ENCODE peak calls at places on chromosome 3, in ten cellular contexts. One of them, this sample, is unnamed.

GRCh38 chr3:35422826-35423601 is 216.3 kb upstream of the ARPP21 start:
- DNase-seq in neural progenitor cell: no peak
- DNase-seq in astrocyte: peak; percentile 71
- DNase-seq in SK-N-SH: no peak
- DNase-seq in endothelial cell of umbilical vein: peak; percentile 81
- DNase-seq in neuronal stem cell: no peak
- DNase-seq in mammary epithelial cell: no peak
- DNase-seq in IMR-90: no peak
- DNase-seq in H9: no peak
- DNase-seq in fibroblast of lung: peak; percentile 76
- DNase-seq in this sample: peak; percentile 1

GRCh38 chr3:28495301-28495700 is 146.7 kb upstream of the AZI2 start:
- DNase-seq in SK-N-SH: no peak
- DNase-seq in H9: no peak
- DNase-seq in astrocyte: no peak
- DNase-seq in fibroblast of lung: no peak
- DNase-seq in mammary epithelial cell: no peak
- DNase-seq in endothelial cell of umbilical vein: no peak
- DNase-seq in neuronal stem cell: no peak
- DNase-seq in IMR-90: no peak
- DNase-seq in neural progenitor cell: no peak
- DNase-seq in this sample: no peak

GRCh38 chr3:10519236-10519635 is 13.8 kb upstream of the ATP2B2 start:
- DNase-seq in astrocyte: peak; percentile 18
- DNase-seq in fibroblast of lung: peak; percentile 36
- DNase-seq in neuronal stem cell: no peak
- DNase-seq in IMR-90: no peak
- DNase-seq in SK-N-SH: no peak
- DNase-seq in neural progenitor cell: no peak
- DNase-seq in mammary epithelial cell: no peak
- DNase-seq in endothelial cell of umbilical vein: no peak
- DNase-seq in H9: peak; percentile 17
- DNase-seq in this sample: no peak

GRCh38 chr3:194928831-194929594 is 243.3 kb downstream of the FAM43A start:
- DNase-seq in fibroblast of lung: no peak
- DNase-seq in mammary epithelial cell: no peak
- DNase-seq in astrocyte: no peak
- DNase-seq in neural progenitor cell: peak; percentile 33
- DNase-seq in endothelial cell of umbilical vein: no peak
- DNase-seq in neuronal stem cell: peak; percentile 14
- DNase-seq in H9: peak; percentile 79
- DNase-seq in SK-N-SH: no peak
- DNase-seq in IMR-90: no peak
- DNase-seq in this sample: no peak

GRCh38 chr3:63067999-63068645 is 192.9 kb upstream of the CADPS start:
- DNase-seq in SK-N-SH: no peak
- DNase-seq in astrocyte: peak; percentile 53
- DNase-seq in neural progenitor cell: peak; percentile 86
- DNase-seq in IMR-90: peak; percentile 24
- DNase-seq in mammary epithelial cell: peak; percentile 25
- DNase-seq in fibroblast of lung: peak; percentile 59
- DNase-seq in endothelial cell of umbilical vein: peak; percentile 17
- DNase-seq in H9: no peak
- DNase-seq in neuronal stem cell: peak; percentile 72
- DNase-seq in this sample: peak; percentile 21

GRCh38 chr3:171277456-171278406 is 182.5 kb downstream of the TNIK start:
- DNase-seq in H9: no peak
- DNase-seq in neural progenitor cell: peak; percentile 16
- DNase-seq in mammary epithelial cell: no peak
- DNase-seq in endothelial cell of umbilical vein: no peak
- DNase-seq in neuronal stem cell: no peak
- DNase-seq in astrocyte: no peak
- DNase-seq in SK-N-SH: no peak
- DNase-seq in fibroblast of lung: no peak
- DNase-seq in IMR-90: peak; percentile 52
- DNase-seq in this sample: peak; percentile 78

GRCh38 chr3:56042326-56042951 is 425.8 kb downstream of the ERC2 start:
- DNase-seq in astrocyte: peak; percentile 50
- DNase-seq in fibroblast of lung: peak; percentile 58
- DNase-seq in neuronal stem cell: peak; percentile 11
- DNase-seq in neural progenitor cell: peak; percentile 62
- DNase-seq in H9: no peak
- DNase-seq in SK-N-SH: peak; percentile 57
- DNase-seq in IMR-90: peak; percentile 61
- DNase-seq in mammary epithelial cell: peak; percentile 16
- DNase-seq in endothelial cell of umbilical vein: peak; percentile 44
- DNase-seq in this sample: peak; percentile 73

GRCh38 chr3:100169186-100169585 is 54.9 kb upstream of the FILIP1L start:
- DNase-seq in SK-N-SH: peak; percentile 48
- DNase-seq in endothelial cell of umbilical vein: peak; percentile 83
- DNase-seq in neuronal stem cell: no peak
- DNase-seq in H9: no peak
- DNase-seq in fibroblast of lung: no peak
- DNase-seq in mammary epithelial cell: no peak
- DNase-seq in neural progenitor cell: no peak
- DNase-seq in IMR-90: no peak
- DNase-seq in astrocyte: no peak
- DNase-seq in this sample: peak; percentile 35

GRCh38 chr3:156304406-156304805 is 184.0 kb downstream of the KCNAB1 start:
- DNase-seq in endothelial cell of umbilical vein: peak; percentile 84
- DNase-seq in IMR-90: peak; percentile 60
- DNase-seq in mammary epithelial cell: peak; percentile 8
- DNase-seq in neural progenitor cell: no peak
- DNase-seq in H9: no peak
- DNase-seq in neuronal stem cell: no peak
- DNase-seq in SK-N-SH: no peak
- DNase-seq in fibroblast of lung: peak; percentile 84
- DNase-seq in astrocyte: peak; percentile 80
- DNase-seq in this sample: peak; percentile 5

GRCh38 chr3:12707425-12707824 is 43.5 kb upstream of the RAF1 start:
- DNase-seq in endothelial cell of umbilical vein: no peak
- DNase-seq in neural progenitor cell: no peak
- DNase-seq in SK-N-SH: no peak
- DNase-seq in H9: no peak
- DNase-seq in IMR-90: peak; percentile 37
- DNase-seq in fibroblast of lung: peak; percentile 44
- DNase-seq in neuronal stem cell: no peak
- DNase-seq in astrocyte: peak; percentile 13
- DNase-seq in mammary epithelial cell: peak; percentile 54
- DNase-seq in this sample: no peak

GRCh38 chr3:30221622-30222021 is 384.8 kb upstream of the TGFBR2 start:
- DNase-seq in mammary epithelial cell: peak; percentile 32
- DNase-seq in SK-N-SH: no peak
- DNase-seq in H9: no peak
- DNase-seq in astrocyte: peak; percentile 56
- DNase-seq in IMR-90: peak; percentile 32
- DNase-seq in fibroblast of lung: peak; percentile 64
- DNase-seq in endothelial cell of umbilical vein: no peak
- DNase-seq in neuronal stem cell: no peak
- DNase-seq in neural progenitor cell: no peak
- DNase-seq in this sample: peak; percentile 55

GRCh38 chr3:126472277-126473006 is 3.2 kb downstream of the ZXDC start:
- DNase-seq in neuronal stem cell: no peak
- DNase-seq in H9: no peak
- DNase-seq in mammary epithelial cell: peak; percentile 95
- DNase-seq in IMR-90: peak; percentile 68
- DNase-seq in neural progenitor cell: no peak
- DNase-seq in endothelial cell of umbilical vein: peak; percentile 88
- DNase-seq in astrocyte: peak; percentile 96
- DNase-seq in fibroblast of lung: peak; percentile 96
- DNase-seq in SK-N-SH: no peak
- DNase-seq in this sample: peak; percentile 94

GRCh38 chr3:160005004-160005403 is 16.4 kb downstream of the IL12A start:
- DNase-seq in SK-N-SH: no peak
- DNase-seq in H9: no peak
- DNase-seq in IMR-90: no peak
- DNase-seq in mammary epithelial cell: no peak
- DNase-seq in neuronal stem cell: no peak
- DNase-seq in neural progenitor cell: no peak
- DNase-seq in astrocyte: no peak
- DNase-seq in fibroblast of lung: no peak
- DNase-seq in endothelial cell of umbilical vein: no peak
- DNase-seq in this sample: no peak

GRCh38 chr3:140147965-140148490 is 213.0 kb downstream of the CLSTN2 start:
- DNase-seq in mammary epithelial cell: no peak
- DNase-seq in endothelial cell of umbilical vein: no peak
- DNase-seq in SK-N-SH: no peak
- DNase-seq in H9: no peak
- DNase-seq in neuronal stem cell: no peak
- DNase-seq in astrocyte: no peak
- DNase-seq in fibroblast of lung: no peak
- DNase-seq in neural progenitor cell: no peak
- DNase-seq in IMR-90: no peak
- DNase-seq in this sample: no peak

GRCh38 chr3:71389911-71390573 is 193.5 kb downstream of the FOXP1 start:
- DNase-seq in endothelial cell of umbilical vein: peak; percentile 95
- DNase-seq in neuronal stem cell: no peak
- DNase-seq in IMR-90: peak; percentile 65
- DNase-seq in fibroblast of lung: peak; percentile 91
- DNase-seq in neural progenitor cell: peak; percentile 17
- DNase-seq in H9: peak; percentile 41
- DNase-seq in SK-N-SH: no peak
- DNase-seq in astrocyte: peak; percentile 85
- DNase-seq in mammary epithelial cell: peak; percentile 38
- DNase-seq in this sample: peak; percentile 21
- H3K9ac ChIP-seq in endothelial cell of umbilical vein: peak overlapping the region; percentile 60
- H3K9ac ChIP-seq in neuronal stem cell: no peak overlapping the region
- H3K9ac ChIP-seq in IMR-90: no peak overlapping the region
- H3K9ac ChIP-seq in fibroblast of lung: no peak overlapping the region
- H3K9ac ChIP-seq in neural progenitor cell: no peak overlapping the region
- H3K9ac ChIP-seq in H9: no peak overlapping the region
- H3K9ac ChIP-seq in SK-N-SH: no peak overlapping the region
- H3K9ac ChIP-seq in astrocyte: peak overlapping the region; percentile 29
- H3K9ac ChIP-seq in mammary epithelial cell: no peak overlapping the region
- H3K9ac ChIP-seq in this sample: no peak overlapping the region

DNA sequence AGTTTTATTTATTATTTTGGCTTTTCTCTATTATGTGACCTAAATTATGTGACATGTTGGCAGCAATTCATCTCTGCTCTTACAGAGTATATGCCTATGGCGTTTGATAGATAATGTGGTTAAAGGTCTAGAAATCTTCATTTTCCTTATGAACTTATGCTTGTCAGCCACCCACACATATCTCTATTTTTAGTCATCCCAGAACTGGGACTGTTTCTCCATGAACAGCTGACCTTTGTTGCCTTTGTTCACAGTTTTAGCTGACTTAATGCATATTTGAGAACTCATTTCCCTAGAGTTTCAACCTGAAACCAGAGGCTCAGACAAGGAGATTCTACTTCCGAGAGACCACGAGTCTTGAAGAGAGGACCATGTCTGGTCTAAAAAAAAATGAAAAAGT is 176.5 kb downstream of the RAP2B start:
- DNase-seq in SK-N-SH: no peak
- DNase-seq in fibroblast of lung: peak; percentile 82
- DNase-seq in endothelial cell of umbilical vein: no peak
- DNase-seq in IMR-90: peak; percentile 59
- DNase-seq in mammary epithelial cell: no peak
- DNase-seq in neuronal stem cell: no peak
- DNase-seq in neural progenitor cell: no peak
- DNase-seq in astrocyte: peak; percentile 80
- DNase-seq in H9: no peak
- DNase-seq in this sample: peak; percentile 36
- H3K27ac ChIP-seq in SK-N-SH: no peak overlapping the region
- H3K27ac ChIP-seq in fibroblast of lung: no peak overlapping the region
- H3K27ac ChIP-seq in endothelial cell of umbilical vein: no peak overlapping the region
- H3K27ac ChIP-seq in IMR-90: no peak overlapping the region
- H3K27ac ChIP-seq in mammary epithelial cell: no peak overlapping the region
- H3K27ac ChIP-seq in neuronal stem cell: no peak overlapping the region
- H3K27ac ChIP-seq in neural progenitor cell: no peak overlapping the region
- H3K27ac ChIP-seq in astrocyte: no peak overlapping the region
- H3K27ac ChIP-seq in H9: no peak overlapping the region
- H3K27ac ChIP-seq in this sample: peak overlapping the region; percentile 98

GRCh38 chr3:20043825-20044224 is 3.6 kb downstream of the KAT2B start:
- DNase-seq in mammary epithelial cell: no peak
- DNase-seq in neural progenitor cell: no peak
- DNase-seq in IMR-90: no peak
- DNase-seq in SK-N-SH: no peak
- DNase-seq in neuronal stem cell: no peak
- DNase-seq in astrocyte: no peak
- DNase-seq in fibroblast of lung: no peak
- DNase-seq in H9: no peak
- DNase-seq in endothelial cell of umbilical vein: no peak
- DNase-seq in this sample: no peak

GRCh38 chr3:20041197-20041780 is 1.0 kb downstream of the KAT2B start:
- DNase-seq in mammary epithelial cell: peak; percentile 65
- DNase-seq in neuronal stem cell: peak; percentile 56
- DNase-seq in SK-N-SH: peak; percentile 80
- DNase-seq in fibroblast of lung: peak; percentile 71
- DNase-seq in astrocyte: peak; percentile 59
- DNase-seq in endothelial cell of umbilical vein: peak; percentile 70
- DNase-seq in neural progenitor cell: peak; percentile 77
- DNase-seq in IMR-90: peak; percentile 56
- DNase-seq in H9: peak; percentile 71
- DNase-seq in this sample: peak; percentile 73

GRCh38 chr3:20042331-20042730 is 2.1 kb downstream of the KAT2B start:
- DNase-seq in endothelial cell of umbilical vein: no peak
- DNase-seq in SK-N-SH: no peak
- DNase-seq in fibroblast of lung: no peak
- DNase-seq in mammary epithelial cell: no peak
- DNase-seq in IMR-90: no peak
- DNase-seq in neural progenitor cell: no peak
- DNase-seq in neuronal stem cell: no peak
- DNase-seq in H9: no peak
- DNase-seq in astrocyte: no peak
- DNase-seq in this sample: no peak

GRCh38 chr3:20040476-20041196 is 390 bp downstream of the KAT2B start:
- DNase-seq in endothelial cell of umbilical vein: peak; percentile 54
- DNase-seq in H9: peak; percentile 71
- DNase-seq in IMR-90: peak; percentile 61
- DNase-seq in SK-N-SH: peak; percentile 78
- DNase-seq in astrocyte: peak; percentile 63
- DNase-seq in fibroblast of lung: peak; percentile 75
- DNase-seq in neural progenitor cell: peak; percentile 94
- DNase-seq in mammary epithelial cell: peak; percentile 67
- DNase-seq in neuronal stem cell: peak; percentile 84
- DNase-seq in this sample: peak; percentile 86

GRCh38 chr3:20043398-20043797 is 3.2 kb downstream of the KAT2B start:
- DNase-seq in neuronal stem cell: no peak
- DNase-seq in endothelial cell of umbilical vein: peak; percentile 64
- DNase-seq in SK-N-SH: no peak
- DNase-seq in H9: no peak
- DNase-seq in astrocyte: no peak
- DNase-seq in fibroblast of lung: peak; percentile 19
- DNase-seq in IMR-90: no peak
- DNase-seq in neural progenitor cell: no peak
- DNase-seq in mammary epithelial cell: no peak
- DNase-seq in this sample: peak; percentile 64
- H2AFZ ChIP-seq in neuronal stem cell: no peak overlapping the region
- H2AFZ ChIP-seq in endothelial cell of umbilical vein: peak overlapping the region; percentile 34
- H2AFZ ChIP-seq in SK-N-SH: no peak overlapping the region
- H2AFZ ChIP-seq in H9: no peak overlapping the region
- H2AFZ ChIP-seq in astrocyte: no peak overlapping the region
- H2AFZ ChIP-seq in fibroblast of lung: no peak overlapping the region
- H2AFZ ChIP-seq in IMR-90: no peak overlapping the region
- H2AFZ ChIP-seq in neural progenitor cell: no peak overlapping the region
- H2AFZ ChIP-seq in mammary epithelial cell: no peak overlapping the region
- H2AFZ ChIP-seq in this sample: no peak overlapping the region

DNA sequence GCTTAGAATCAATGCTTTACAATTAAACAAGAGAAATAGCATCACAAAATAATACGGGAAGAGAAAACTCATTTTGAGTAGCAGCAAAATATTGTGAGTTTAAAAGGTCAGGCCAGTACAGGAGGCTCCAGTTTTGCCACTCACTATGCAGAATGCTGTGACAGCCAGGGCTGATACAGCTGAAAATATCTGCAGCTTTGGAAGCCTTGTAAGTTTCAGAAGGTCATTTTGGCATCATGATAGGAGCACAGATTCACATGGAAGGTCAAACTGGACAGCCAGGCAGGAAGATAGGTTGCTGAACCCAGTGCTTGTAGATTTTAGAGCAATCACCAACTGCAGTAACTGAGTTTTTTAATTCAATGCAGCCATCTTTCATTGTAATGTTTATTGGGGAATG is 14.1 kb downstream of the MBNL1 start:
- DNase-seq in neural progenitor cell: no peak
- DNase-seq in neuronal stem cell: no peak
- DNase-seq in mammary epithelial cell: no peak
- DNase-seq in fibroblast of lung: no peak
- DNase-seq in IMR-90: no peak
- DNase-seq in astrocyte: no peak
- DNase-seq in SK-N-SH: no peak
- DNase-seq in H9: no peak
- DNase-seq in endothelial cell of umbilical vein: no peak
- DNase-seq in this sample: no peak
- H3K9ac ChIP-seq in neural progenitor cell: no peak overlapping the region
- H3K9ac ChIP-seq in neuronal stem cell: no peak overlapping the region
- H3K9ac ChIP-seq in mammary epithelial cell: no peak overlapping the region
- H3K9ac ChIP-seq in fibroblast of lung: no peak overlapping the region
- H3K9ac ChIP-seq in IMR-90: no peak overlapping the region
- H3K9ac ChIP-seq in astrocyte: no peak overlapping the region
- H3K9ac ChIP-seq in SK-N-SH: no peak overlapping the region
- H3K9ac ChIP-seq in H9: no peak overlapping the region
- H3K9ac ChIP-seq in endothelial cell of umbilical vein: no peak overlapping the region
- H3K9ac ChIP-seq in this sample: peak overlapping the region; percentile 7

This sample was measured in mesenchymal stem cell.